ENCODE peak calls at places on chromosomes 16 and 17, in five cellular contexts. One of them, this sample, is unnamed.
A peak's percentile ranks its signal among the peaks of the same experiment; 100 is the strongest.

GRCh38 chr17:46027326-46028325 is 28.6 kb downstream of the STH start:
- DNase-seq in posterior cingulate gyrus: no peak
- DNase-seq in spleen: peak; percentile 31
- DNase-seq in GM20000: no peak
- DNase-seq in substantia nigra: no peak
- DNase-seq in this sample: no peak

GRCh38 chr16:31298958-31299357 is 39.2 kb downstream of the ITGAM start:
- DNase-seq in posterior cingulate gyrus: no peak
- DNase-seq in spleen: no peak
- DNase-seq in GM20000: no peak
- DNase-seq in substantia nigra: no peak
- DNase-seq in this sample: no peak

GRCh38 chr16:46830902-46831647 is at the start of gene C16orf87:
- DNase-seq in posterior cingulate gyrus: peak; percentile 96
- DNase-seq in spleen: peak; percentile 99
- DNase-seq in GM20000: peak; percentile 96
- DNase-seq in substantia nigra: peak; percentile 92
- DNase-seq in this sample: peak; percentile 87

GRCh38 chr17:1038459-1039118 is 41.7 kb downstream of the TIMM22 start:
- DNase-seq in posterior cingulate gyrus: no peak
- DNase-seq in spleen: no peak
- DNase-seq in GM20000: no peak
- DNase-seq in substantia nigra: no peak
- DNase-seq in this sample: no peak

GRCh38 chr17:78276098-78276497 is 44.7 kb downstream of the TMEM235 start:
- DNase-seq in posterior cingulate gyrus: no peak
- DNase-seq in spleen: no peak
- DNase-seq in GM20000: peak; percentile 62
- DNase-seq in substantia nigra: no peak
- DNase-seq in this sample: no peak

GRCh38 chr16:1455190-1456171 is 11.1 kb upstream of the CCDC154 start:
- DNase-seq in posterior cingulate gyrus: no peak
- DNase-seq in spleen: no peak
- DNase-seq in GM20000: no peak
- DNase-seq in substantia nigra: no peak
- DNase-seq in this sample: no peak

GRCh38 chr16:49528035-49528434 is 154.4 kb downstream of the C16orf78 start:
- DNase-seq in posterior cingulate gyrus: no peak
- DNase-seq in spleen: no peak
- DNase-seq in GM20000: no peak
- DNase-seq in substantia nigra: no peak
- DNase-seq in this sample: no peak

GRCh38 chr16:84054271-84054670 is 11.7 kb upstream of the SLC38A8 start:
- DNase-seq in posterior cingulate gyrus: no peak
- DNase-seq in spleen: peak; percentile 56
- DNase-seq in GM20000: no peak
- DNase-seq in substantia nigra: no peak
- DNase-seq in this sample: no peak

This sample was measured in anterior cingulate cortex.